ENCODE peak calls at places on chromosome 2, in seven cellular contexts. J is HS-5, V is B cell, P is ovary, W is astrocyte of the cerebellum, O is T-helper 9 cell, T is EL. E is an unnamed sample.

GRCh38 chr2:10222-10875 is 36.0 kb downstream of the FAM110C start:
- DNase-seq in J (no peak), V (no peak), P (peak; percentile 53), W (no peak), O (no peak), T (no peak), E (no peak)

GRCh38 chr2:185318271-185318724 is 420.3 kb upstream of the FSIP2 start:
- DNase-seq in J (no peak), V (no peak), P (no peak), W (no peak), O (no peak), T (no peak), E (no peak)

GRCh38 chr2:27194538-27195354 is 17.1 kb upstream of the ATRAID start:
- DNase-seq in J (no peak), V (no peak), P (no peak), W (no peak), O (no peak), T (no peak), E (no peak)

GRCh38 chr2:216632952-216633615 is at the start of gene IGFBP2:
- DNase-seq in J (no peak), V (no peak), P (peak; percentile 65), W (no peak), O (no peak), T (peak; percentile 39), E (no peak)

GRCh38 chr2:49289711-49290110 is 135.4 kb upstream of the FSHR start:
- DNase-seq in J (no peak), V (no peak), P (no peak), W (no peak), O (no peak), T (no peak), E (no peak)

GRCh38 chr2:19819097-19820065 is 82.4 kb downstream of the TTC32 start:
- DNase-seq in J (peak; percentile 38), V (no peak), P (no peak), W (peak; percentile 68), O (no peak), T (peak; percentile 99), E (no peak)

GRCh38 chr2:190469770-190470169 is 61.6 kb downstream of the MFSD6 start:
- DNase-seq in J (no peak), V (no peak), P (no peak), W (peak; percentile 35), O (no peak), T (no peak), E (no peak)

GRCh38 chr2:19073522-19073921 is 284.9 kb downstream of the OSR1 start:
- DNase-seq in J (peak; percentile 52), V (no peak), P (no peak), W (peak; percentile 22), O (no peak), T (peak; percentile 56), E (no peak)

GRCh38 chr2:221969087-221969829 is 329.5 kb downstream of the PAX3 start:
- DNase-seq in J (peak; percentile 39), V (no peak), P (no peak), W (peak; percentile 39), O (no peak), T (peak; percentile 50), E (peak; percentile 9)

GRCh38 chr2:72886505-72887031 is 640 bp upstream of the SPR start:
- DNase-seq in J (no peak), V (no peak), P (no peak), W (no peak), O (no peak), T (no peak), E (no peak)

GRCh38 chr2:102061962-102062795 is 70.4 kb downstream of the IL1R2 start:
- DNase-seq in J (no peak), V (no peak), P (no peak), W (peak; percentile 82), O (no peak), T (peak; percentile 54), E (no peak)

GRCh38 chr2:126843046-126843445 is 55.6 kb upstream of the TEX51 start:
- DNase-seq in J (no peak), V (no peak), P (no peak), W (no peak), O (no peak), T (no peak), E (no peak)

GRCh38 chr2:179068991-179069643 is 19.2 kb upstream of the CCDC141 start:
- DNase-seq in J (no peak), V (no peak), P (no peak), W (no peak), O (no peak), T (no peak), E (no peak)

E was measured in nucleus accumbens.